ENCODE peak calls at places on chromosomes 11 and 22, in ten cellular contexts. Y, C, S, H, I, T, G, X, L and U are unnamed samples.
A peak's percentile ranks its signal among the peaks of the same experiment; 100 is the strongest.

GRCh38 chr11:111978028-111978771 is 41.1 kb downstream of the DIXDC1 start:
- DNase-seq in T (no peak), S (peak; percentile 65), G (peak; percentile 71), L (peak; percentile 78), Y (no peak), X (no peak), C (no peak), I (no peak), H (peak; percentile 83), U (no peak)

GRCh38 chr11:1756791-1757771 is 6.6 kb downstream of the CTSD start:
- DNase-seq in Y (no peak), G (no peak), T (no peak), S (no peak), L (no peak), I (no peak), C (no peak), X (no peak), H (no peak), U (no peak)

GRCh38 chr22:35844886-35845285 is 127.2 kb downstream of the APOL5 start:
- DNase-seq in X (no peak), Y (no peak), H (no peak), G (no peak), L (no peak), T (no peak), C (no peak), S (no peak), I (no peak), U (no peak)

GRCh38 chr11:47331454-47332302 is 20.8 kb downstream of the MYBPC3 start:
- DNase-seq in G (no peak), H (no peak), Y (no peak), I (no peak), X (no peak), S (no peak), T (no peak), C (no peak), L (no peak), U (no peak)

GRCh38 chr11:69640260-69640994 is 529 bp upstream of the CCND1 start:
- DNase-seq in G (no peak), Y (no peak), S (no peak), H (peak; percentile 54), I (no peak), C (no peak), T (no peak), X (no peak), L (no peak), U (no peak)

GRCh38 chr22:48750282-48750681 is 1077.4 kb downstream of the BRD1 start:
- DNase-seq in T (no peak), C (no peak), I (no peak), H (no peak), Y (no peak), L (no peak), X (no peak), S (no peak), G (no peak), U (no peak)

GRCh38 chr22:50641696-50642607 is 14.0 kb upstream of the ARSA start:
- DNase-seq in X (no peak), S (no peak), I (no peak), L (no peak), C (no peak), Y (no peak), G (no peak), H (peak; percentile 74), T (no peak), U (peak; percentile 32)

GRCh38 chr22:24011735-24012068 is 598 bp downstream of the CABIN1 start:
- DNase-seq in C (no peak), H (peak; percentile 13), X (no peak), I (no peak), L (no peak), S (no peak), T (no peak), G (no peak), Y (no peak), U (no peak)

GRCh38 chr11:72684236-72684912 is 10.2 kb upstream of the PDE2A start:
- DNase-seq in S (peak; percentile 67), I (peak; percentile 52), G (no peak), L (peak; percentile 82), T (peak; percentile 81), H (peak; percentile 64), C (no peak), X (peak; percentile 52), Y (peak; percentile 50), U (peak; percentile 80)

GRCh38 chr11:8219257-8220021 is 44.2 kb downstream of the LMO1 start:
- DNase-seq in G (no peak), C (no peak), I (no peak), Y (no peak), H (peak; percentile 81), S (peak; percentile 57), X (no peak), T (no peak), L (no peak), U (peak; percentile 51)

GRCh38 chr22:43155789-43156188 is 4.4 kb downstream of the TSPO start:
- DNase-seq in G (no peak), L (no peak), Y (no peak), T (no peak), I (no peak), C (no peak), X (no peak), S (no peak), H (no peak), U (no peak)

GRCh38 chr22:19992921-19993355 is 23.7 kb downstream of the ARVCF start:
- DNase-seq in H (no peak), I (no peak), G (no peak), L (no peak), S (no peak), T (no peak), C (no peak), Y (no peak), X (no peak), U (no peak)

GRCh38 chr11:73570415-73571114 is 27.3 kb downstream of the FAM168A start:
- DNase-seq in C (no peak), L (no peak), G (no peak), X (no peak), T (no peak), S (peak; percentile 52), I (no peak), H (peak; percentile 56), Y (no peak), U (no peak)